ENCODE peak calls at places on chromosomes 16 and 17, in five cellular contexts. One of them, this sample, is unnamed.

GRCh38 chr17:34261568-34261967 is 6.5 kb downstream of the CCL2 start:
- DNase-seq in RPMI8226: no peak
- DNase-seq in T-cell: no peak
- DNase-seq in pons: no peak
- DNase-seq in posterior cingulate gyrus: no peak
- DNase-seq in this sample: no peak

GRCh38 chr17:61419496-61420046 is 19.9 kb downstream of the TBX2 start:
- DNase-seq in RPMI8226: no peak
- DNase-seq in T-cell: no peak
- DNase-seq in pons: no peak
- DNase-seq in posterior cingulate gyrus: no peak
- DNase-seq in this sample: no peak

GRCh38 chr17:47239663-47240374 is 13.8 kb upstream of the ITGB3 start:
- DNase-seq in RPMI8226: peak; percentile 64
- DNase-seq in T-cell: no peak
- DNase-seq in pons: peak; percentile 90
- DNase-seq in posterior cingulate gyrus: peak; percentile 55
- DNase-seq in this sample: peak; percentile 94

GRCh38 chr17:27457731-27458523 is 1.7 kb downstream of the KSR1 start:
- DNase-seq in RPMI8226: no peak
- DNase-seq in T-cell: no peak
- DNase-seq in pons: peak; percentile 54
- DNase-seq in posterior cingulate gyrus: no peak
- DNase-seq in this sample: no peak

GRCh38 chr17:75454193-75454592 is 2.2 kb upstream of the TMEM94 start:
- DNase-seq in RPMI8226: no peak
- DNase-seq in T-cell: no peak
- DNase-seq in pons: no peak
- DNase-seq in posterior cingulate gyrus: no peak
- DNase-seq in this sample: no peak

GRCh38 chr17:80125656-80126448 is 21.1 kb downstream of the EIF4A3 start:
- DNase-seq in RPMI8226: no peak
- DNase-seq in T-cell: no peak
- DNase-seq in pons: no peak
- DNase-seq in posterior cingulate gyrus: no peak
- DNase-seq in this sample: peak; percentile 2

GRCh38 chr17:78546476-78546875 is 30.7 kb downstream of the DNAH17 start:
- DNase-seq in RPMI8226: no peak
- DNase-seq in T-cell: no peak
- DNase-seq in pons: no peak
- DNase-seq in posterior cingulate gyrus: no peak
- DNase-seq in this sample: no peak

GRCh38 chr17:58333396-58334207 is 5.0 kb upstream of the TSPOAP1 start:
- DNase-seq in RPMI8226: no peak
- DNase-seq in T-cell: peak; percentile 14
- DNase-seq in pons: no peak
- DNase-seq in posterior cingulate gyrus: no peak
- DNase-seq in this sample: no peak

GRCh38 chr17:64147110-64148016 is 17.4 kb upstream of the ERN1 start:
- DNase-seq in RPMI8226: peak; percentile 11
- DNase-seq in T-cell: no peak
- DNase-seq in pons: no peak
- DNase-seq in posterior cingulate gyrus: no peak
- DNase-seq in this sample: no peak

GRCh38 chr17:78307887-78308633 is 51.8 kb downstream of the SOCS3 start:
- DNase-seq in RPMI8226: no peak
- DNase-seq in T-cell: no peak
- DNase-seq in pons: no peak
- DNase-seq in posterior cingulate gyrus: no peak
- DNase-seq in this sample: no peak

GRCh38 chr16:70508752-70509151 is 14.6 kb downstream of the COG4 start:
- DNase-seq in RPMI8226: no peak
- DNase-seq in T-cell: no peak
- DNase-seq in pons: no peak
- DNase-seq in posterior cingulate gyrus: no peak
- DNase-seq in this sample: no peak

GRCh38 chr16:88591577-88592021 is 21.4 kb downstream of the ZC3H18 start:
- DNase-seq in RPMI8226: peak; percentile 95
- DNase-seq in T-cell: peak; percentile 13
- DNase-seq in pons: peak; percentile 65
- DNase-seq in posterior cingulate gyrus: no peak
- DNase-seq in this sample: no peak

GRCh38 chr16:10321407-10322397 is 64.2 kb upstream of the ATF7IP2 start:
- DNase-seq in RPMI8226: no peak
- DNase-seq in T-cell: no peak
- DNase-seq in pons: no peak
- DNase-seq in posterior cingulate gyrus: no peak
- DNase-seq in this sample: no peak

GRCh38 chr17:2724783-2725164 is 13.2 kb upstream of the CLUH start:
- DNase-seq in RPMI8226: peak; percentile 70
- DNase-seq in T-cell: peak; percentile 49
- DNase-seq in pons: no peak
- DNase-seq in posterior cingulate gyrus: no peak
- DNase-seq in this sample: no peak

GRCh38 chr16:11256657-11257130 is 690 bp upstream of the SOCS1 start:
- DNase-seq in RPMI8226: no peak
- DNase-seq in T-cell: no peak
- DNase-seq in pons: peak; percentile 28
- DNase-seq in posterior cingulate gyrus: peak; percentile 22
- DNase-seq in this sample: no peak

GRCh38 chr17:28747801-28748750 is 4.3 kb downstream of the TRAF4 start:
- DNase-seq in RPMI8226: no peak
- DNase-seq in T-cell: no peak
- DNase-seq in pons: no peak
- DNase-seq in posterior cingulate gyrus: no peak
- DNase-seq in this sample: no peak

GRCh38 chr16:81921415-81921814 is 89.9 kb downstream of the SDR42E1 start:
- DNase-seq in RPMI8226: no peak
- DNase-seq in T-cell: no peak
- DNase-seq in pons: no peak
- DNase-seq in posterior cingulate gyrus: no peak
- DNase-seq in this sample: no peak

GRCh38 chr16:88770459-88771293 is 14.3 kb downstream of the PIEZO1 start:
- DNase-seq in RPMI8226: no peak
- DNase-seq in T-cell: peak; percentile 65
- DNase-seq in pons: no peak
- DNase-seq in posterior cingulate gyrus: no peak
- DNase-seq in this sample: peak; percentile 92

GRCh38 chr17:20063665-20064648 is 54.8 kb downstream of the SPECC1 start:
- DNase-seq in RPMI8226: peak; percentile 91
- DNase-seq in T-cell: peak; percentile 6
- DNase-seq in pons: peak; percentile 89
- DNase-seq in posterior cingulate gyrus: peak; percentile 52
- DNase-seq in this sample: peak; percentile 78

GRCh38 chr17:78789149-78789662 is 7.1 kb upstream of the CYTH1 start:
- DNase-seq in RPMI8226: no peak
- DNase-seq in T-cell: no peak
- DNase-seq in pons: no peak
- DNase-seq in posterior cingulate gyrus: no peak
- DNase-seq in this sample: no peak

GRCh38 chr16:2160915-2161551 is 5.5 kb downstream of the TRAF7 start:
- DNase-seq in RPMI8226: no peak
- DNase-seq in T-cell: no peak
- DNase-seq in pons: no peak
- DNase-seq in posterior cingulate gyrus: no peak
- DNase-seq in this sample: no peak

GRCh38 chr17:38893612-38894011 is 23.8 kb downstream of the LASP1 start:
- DNase-seq in RPMI8226: no peak
- DNase-seq in T-cell: peak; percentile 43
- DNase-seq in pons: peak; percentile 62
- DNase-seq in posterior cingulate gyrus: no peak
- DNase-seq in this sample: no peak

GRCh38 chr17:78431692-78431958 is 53.2 kb downstream of the PGS1 start:
- DNase-seq in RPMI8226: no peak
- DNase-seq in T-cell: no peak
- DNase-seq in pons: no peak
- DNase-seq in posterior cingulate gyrus: no peak
- DNase-seq in this sample: no peak

This sample was measured in RWPE2.